ENCODE peak calls at places on chromosome 6, in four cellular contexts. One of them, this sample, is unnamed.

GRCh38 chr6:84258866-84259265 is 31.4 kb upstream of the CEP162 start:
- DNase-seq in NCI-H774: no peak
- DNase-seq in suprapubic skin: no peak
- DNase-seq in activated T-cell treated with anti-CD3 and anti-CD28 coated beads for 1 hour: no peak
- DNase-seq in this sample: no peak

GRCh38 chr6:129469070-129469662 is 240.8 kb downstream of the ARHGAP18 start:
- DNase-seq in suprapubic skin: no peak
- DNase-seq in NCI-H774: no peak
- DNase-seq in activated T-cell treated with anti-CD3 and anti-CD28 coated beads for 1 hour: no peak
- DNase-seq in this sample: no peak

GRCh38 chr6:117545161-117545595 is 57.1 kb downstream of the GOPC start:
- DNase-seq in suprapubic skin: no peak
- DNase-seq in NCI-H774: no peak
- DNase-seq in activated T-cell treated with anti-CD3 and anti-CD28 coated beads for 1 hour: no peak
- DNase-seq in this sample: no peak

GRCh38 chr6:44431118-44431725 is 43.7 kb downstream of the CDC5L start:
- DNase-seq in NCI-H774: no peak
- DNase-seq in activated T-cell treated with anti-CD3 and anti-CD28 coated beads for 1 hour: peak; percentile 17
- DNase-seq in suprapubic skin: no peak
- DNase-seq in this sample: no peak

GRCh38 chr6:52681416-52681815 is 10.5 kb downstream of the TMEM14A start:
- DNase-seq in activated T-cell treated with anti-CD3 and anti-CD28 coated beads for 1 hour: no peak
- DNase-seq in NCI-H774: no peak
- DNase-seq in suprapubic skin: no peak
- DNase-seq in this sample: no peak

GRCh38 chr6:19269341-19269898 is 567.8 kb upstream of the ID4 start:
- DNase-seq in suprapubic skin: no peak
- DNase-seq in activated T-cell treated with anti-CD3 and anti-CD28 coated beads for 1 hour: no peak
- DNase-seq in NCI-H774: no peak
- DNase-seq in this sample: no peak

GRCh38 chr6:37222125-37222967 is 35.2 kb upstream of the TBC1D22B start:
- DNase-seq in suprapubic skin: peak; percentile 77
- DNase-seq in NCI-H774: peak; percentile 97
- DNase-seq in activated T-cell treated with anti-CD3 and anti-CD28 coated beads for 1 hour: peak; percentile 45
- DNase-seq in this sample: peak; percentile 84

GRCh38 chr6:129767776-129768490 is 58.0 kb upstream of the ARHGAP18 start:
- DNase-seq in NCI-H774: no peak
- DNase-seq in suprapubic skin: no peak
- DNase-seq in activated T-cell treated with anti-CD3 and anti-CD28 coated beads for 1 hour: no peak
- DNase-seq in this sample: no peak

GRCh38 chr6:30518505-30518850 is 29.2 kb downstream of the HLA-E start:
- DNase-seq in activated T-cell treated with anti-CD3 and anti-CD28 coated beads for 1 hour: no peak
- DNase-seq in suprapubic skin: no peak
- DNase-seq in NCI-H774: no peak
- DNase-seq in this sample: no peak

GRCh38 chr6:21437583-21437982 is 156.0 kb upstream of the SOX4 start:
- DNase-seq in NCI-H774: no peak
- DNase-seq in suprapubic skin: no peak
- DNase-seq in activated T-cell treated with anti-CD3 and anti-CD28 coated beads for 1 hour: no peak
- DNase-seq in this sample: no peak

GRCh38 chr6:19380287-19380686 is 456.9 kb upstream of the ID4 start:
- DNase-seq in suprapubic skin: no peak
- DNase-seq in NCI-H774: no peak
- DNase-seq in activated T-cell treated with anti-CD3 and anti-CD28 coated beads for 1 hour: no peak
- DNase-seq in this sample: no peak

GRCh38 chr6:129440691-129441090 is 269.3 kb downstream of the ARHGAP18 start:
- DNase-seq in suprapubic skin: no peak
- DNase-seq in NCI-H774: no peak
- DNase-seq in activated T-cell treated with anti-CD3 and anti-CD28 coated beads for 1 hour: no peak
- DNase-seq in this sample: no peak

GRCh38 chr6:93017213-93017612 is 402.1 kb downstream of the EPHA7 start:
- DNase-seq in NCI-H774: no peak
- DNase-seq in suprapubic skin: no peak
- DNase-seq in activated T-cell treated with anti-CD3 and anti-CD28 coated beads for 1 hour: no peak
- DNase-seq in this sample: no peak

GRCh38 chr6:1322725-1323219 is 10.9 kb downstream of the FOXQ1 start:
- DNase-seq in suprapubic skin: no peak
- DNase-seq in activated T-cell treated with anti-CD3 and anti-CD28 coated beads for 1 hour: no peak
- DNase-seq in NCI-H774: no peak
- DNase-seq in this sample: no peak

GRCh38 chr6:137879885-137880430 is 12.9 kb downstream of the TNFAIP3 start:
- DNase-seq in suprapubic skin: no peak
- DNase-seq in NCI-H774: no peak
- DNase-seq in activated T-cell treated with anti-CD3 and anti-CD28 coated beads for 1 hour: no peak
- DNase-seq in this sample: no peak

GRCh38 chr6:56757585-56757984 is 114.9 kb upstream of the DST start:
- DNase-seq in activated T-cell treated with anti-CD3 and anti-CD28 coated beads for 1 hour: no peak
- DNase-seq in NCI-H774: no peak
- DNase-seq in suprapubic skin: no peak
- DNase-seq in this sample: no peak

GRCh38 chr6:10834823-10835222 is 3.5 kb downstream of the MAK start:
- DNase-seq in activated T-cell treated with anti-CD3 and anti-CD28 coated beads for 1 hour: no peak
- DNase-seq in NCI-H774: no peak
- DNase-seq in suprapubic skin: no peak
- DNase-seq in this sample: no peak

GRCh38 chr6:81145506-81145905 is 607.0 kb downstream of the TENT5A start:
- DNase-seq in activated T-cell treated with anti-CD3 and anti-CD28 coated beads for 1 hour: no peak
- DNase-seq in NCI-H774: no peak
- DNase-seq in suprapubic skin: no peak
- DNase-seq in this sample: no peak

GRCh38 chr6:37280162-37280895 is 22.4 kb upstream of the TMEM217 start:
- DNase-seq in activated T-cell treated with anti-CD3 and anti-CD28 coated beads for 1 hour: no peak
- DNase-seq in NCI-H774: no peak
- DNase-seq in suprapubic skin: no peak
- DNase-seq in this sample: no peak

GRCh38 chr6:52417675-52418111 is 2.4 kb upstream of the EFHC1 start:
- DNase-seq in suprapubic skin: no peak
- DNase-seq in activated T-cell treated with anti-CD3 and anti-CD28 coated beads for 1 hour: no peak
- DNase-seq in NCI-H774: no peak
- DNase-seq in this sample: no peak

GRCh38 chr6:15953152-15953880 is 175.6 kb upstream of the MYLIP start:
- DNase-seq in suprapubic skin: no peak
- DNase-seq in activated T-cell treated with anti-CD3 and anti-CD28 coated beads for 1 hour: no peak
- DNase-seq in NCI-H774: no peak
- DNase-seq in this sample: no peak

GRCh38 chr6:148608211-148608951 is 138.4 kb upstream of the UST start:
- DNase-seq in suprapubic skin: no peak
- DNase-seq in activated T-cell treated with anti-CD3 and anti-CD28 coated beads for 1 hour: no peak
- DNase-seq in NCI-H774: no peak
- DNase-seq in this sample: no peak

GRCh38 chr6:156992396-156992795 is 215.2 kb downstream of the ARID1B start:
- DNase-seq in NCI-H774: no peak
- DNase-seq in activated T-cell treated with anti-CD3 and anti-CD28 coated beads for 1 hour: no peak
- DNase-seq in suprapubic skin: no peak
- DNase-seq in this sample: no peak

GRCh38 chr6:7566031-7566556 is 23.9 kb upstream of the SNRNP48 start:
- DNase-seq in NCI-H774: no peak
- DNase-seq in suprapubic skin: no peak
- DNase-seq in activated T-cell treated with anti-CD3 and anti-CD28 coated beads for 1 hour: no peak
- DNase-seq in this sample: no peak